ENCODE peak calls at places on chromosomes 16 and 17, in five cellular contexts. P, K, Z, E and S are unnamed samples.
A peak's percentile ranks its signal among the peaks of the same experiment; 100 is the strongest.

GRCh38 chr16:69253796-69254426 is 57.2 kb upstream of the VPS4A start:
- DNase-seq in P (no peak), Z (no peak), E (no peak), K (no peak), S (peak; percentile 24)

GRCh38 chr17:5194346-5194745 is 2.7 kb upstream of the ZNF594 start:
- DNase-seq in E (peak; percentile 24), Z (no peak), K (no peak), P (peak; percentile 63), S (no peak)

GRCh38 chr16:660132-660458 is 7.8 kb upstream of the RHOT2 start:
- DNase-seq in P (no peak), E (no peak), K (no peak), Z (no peak), S (no peak)

GRCh38 chr16:87501117-87501516 is 8.3 kb upstream of the ZCCHC14 start:
- DNase-seq in P (no peak), E (no peak), K (no peak), Z (no peak), S (no peak)

GRCh38 chr17:50916708-50917417 is 50.7 kb upstream of the TOB1 start:
- DNase-seq in K (no peak), E (no peak), P (no peak), Z (no peak), S (no peak)

GRCh38 chr16:26569793-26570192 is 496.9 kb upstream of the C16orf82 start:
- DNase-seq in K (no peak), P (no peak), E (no peak), Z (no peak), S (no peak)

GRCh38 chr16:57003439-57004386 is 14.4 kb downstream of the NLRC5 start:
- DNase-seq in K (no peak), P (no peak), Z (no peak), E (no peak), S (peak; percentile 73)

GRCh38 chr16:55294947-55295346 is 29.1 kb upstream of the IRX6 start:
- DNase-seq in P (peak; percentile 7), Z (no peak), E (peak; percentile 54), K (no peak), S (no peak)

GRCh38 chr16:30096105-30096861 is at the start of gene YPEL3:
- DNase-seq in K (peak; percentile 96), Z (peak; percentile 95), P (peak; percentile 74), E (peak; percentile 98), S (peak; percentile 97)

GRCh38 chr17:81561494-81561885 is 9.3 kb upstream of the FAAP100 start:
- DNase-seq in K (no peak), E (no peak), Z (no peak), P (no peak), S (no peak)

GRCh38 chr17:48502312-48502711 is 28.5 kb downstream of the HOXB1 start:
- DNase-seq in P (no peak), Z (no peak), E (no peak), K (no peak), S (no peak)

GRCh38 chr17:41734139-41734948 is at the start of gene HAP1:
- DNase-seq in Z (no peak), K (peak; percentile 67), P (no peak), E (peak; percentile 35), S (no peak)

GRCh38 chr17:78995761-78996451 is 13.7 kb downstream of the CANT1 start:
- DNase-seq in Z (no peak), E (no peak), K (peak; percentile 47), P (no peak), S (no peak)

GRCh38 chr17:78126895-78127239 is 1.7 kb downstream of the TMC6 start:
- DNase-seq in P (no peak), Z (no peak), K (no peak), E (no peak), S (no peak)